ENCODE peak calls at places on chromosomes 6 and 20, in four cellular contexts. T is upper lobe of left lung, E is ascending aorta, B is Peyer's patch. A is an unnamed sample.
A peak's percentile ranks its signal among the peaks of the same experiment; 100 is the strongest.

GRCh38 chr6:12051861-12052368 is 39.8 kb downstream of the HIVEP1 start:
- DNase-seq in E (no peak), B (no peak), T (no peak), A (no peak)

GRCh38 chr6:122289721-122290501 is 109.5 kb upstream of the HSF2 start:
- DNase-seq in T (no peak), B (no peak), E (no peak), A (no peak)

GRCh38 chr20:4470375-4470774 is 251.3 kb upstream of the PRND start:
- DNase-seq in E (no peak), T (no peak), B (no peak), A (no peak)

GRCh38 chr6:97422171-97422570 is 139.2 kb upstream of the MMS22L start:
- DNase-seq in T (no peak), E (no peak), B (no peak), A (no peak)

GRCh38 chr20:32029561-32029960 is 19.3 kb downstream of the CCM2L start:
- DNase-seq in T (no peak), B (no peak), E (no peak), A (no peak)

GRCh38 chr20:44745560-44746366 is at the start of gene KCNK15:
- DNase-seq in B (no peak), E (no peak), T (peak; percentile 32), A (no peak)

GRCh38 chr6:150238294-150238693 is 95.5 kb downstream of the PPP1R14C start:
- DNase-seq in E (no peak), T (peak; percentile 75), B (peak; percentile 60), A (no peak)

GRCh38 chr6:149856256-149856994 is 7.7 kb downstream of the LRP11 start:
- DNase-seq in B (no peak), E (no peak), T (no peak), A (no peak)

GRCh38 chr20:31923388-31924271 is 28.2 kb downstream of the PDRG1 start:
- DNase-seq in E (no peak), B (no peak), T (no peak), A (no peak)

GRCh38 chr6:90397929-90398674 is 101.5 kb upstream of the BACH2 start:
- DNase-seq in B (no peak), E (no peak), T (no peak), A (no peak)

GRCh38 chr6:30556714-30556963 is 350 bp upstream of the GNL1 start:
- DNase-seq in T (peak; percentile 94), B (no peak), E (no peak), A (peak; percentile 84)

GRCh38 chr6:43522547-43523263 is 5.8 kb downstream of the POLR1C start:
- DNase-seq in T (no peak), E (no peak), B (no peak), A (no peak)

GRCh38 chr6:63923139-63923739 is 287.6 kb downstream of the PHF3 start:
- DNase-seq in T (no peak), E (no peak), B (no peak), A (no peak)

GRCh38 chr6:37673436-37673835 is 24.2 kb downstream of the MDGA1 start:
- DNase-seq in T (no peak), B (no peak), E (no peak), A (no peak)

GRCh38 chr6:17015551-17016381 is 86.1 kb upstream of the STMND1 start:
- DNase-seq in T (peak; percentile 50), E (no peak), B (peak; percentile 51), A (no peak)

GRCh38 chr6:166007349-166008263 is 160.0 kb downstream of the TBXT start:
- DNase-seq in E (no peak), B (no peak), T (no peak), A (no peak)

GRCh38 chr6:104597541-104598050 is 262.1 kb downstream of the HACE1 start:
- DNase-seq in E (no peak), T (no peak), B (no peak), A (no peak)

GRCh38 chr6:130018292-130018829 is at the start of gene L3MBTL3:
- DNase-seq in T (peak; percentile 90), E (peak; percentile 58), B (peak; percentile 79), A (peak; percentile 75)

GRCh38 chr6:36577298-36577697 is 16.9 kb upstream of the SRSF3 start:
- DNase-seq in B (no peak), T (no peak), E (no peak), A (no peak)

GRCh38 chr20:23078351-23078993 is 7.7 kb downstream of the CD93 start:
- DNase-seq in E (no peak), B (no peak), T (no peak), A (no peak)

GRCh38 chr6:139336488-139336887 is 38.0 kb downstream of the CITED2 start:
- DNase-seq in B (no peak), T (no peak), E (no peak), A (peak; percentile 33)

GRCh38 chr6:89290401-89291155 is 24.5 kb downstream of the GABRR2 start:
- DNase-seq in B (no peak), T (no peak), E (no peak), A (no peak)

GRCh38 chr20:50309764-50310672 is 119.4 kb downstream of the CEBPB start:
- DNase-seq in B (peak; percentile 45), E (no peak), T (no peak), A (no peak)

GRCh38 chr6:158631678-158632537 is 12.6 kb downstream of the DYNLT1 start:
- DNase-seq in B (peak; percentile 84), E (peak; percentile 51), T (peak; percentile 79), A (no peak)

GRCh38 chr6:89297695-89298351 is 17.3 kb downstream of the GABRR2 start:
- DNase-seq in T (no peak), E (peak; percentile 38), B (no peak), A (peak; percentile 49)

GRCh38 chr6:10194816-10195639 is 219.8 kb downstream of the TFAP2A start:
- DNase-seq in B (no peak), E (no peak), T (no peak), A (no peak)

GRCh38 chr6:116059713-116060571 is 749 bp downstream of the FRK start:
- DNase-seq in E (no peak), B (peak; percentile 64), T (peak; percentile 63), A (no peak)

GRCh38 chr6:116057766-116058165 is 2.9 kb downstream of the FRK start:
- DNase-seq in E (no peak), T (no peak), B (no peak), A (no peak)

GRCh38 chr6:116064626-116065025 is 3.9 kb upstream of the FRK start:
- DNase-seq in B (no peak), T (no peak), E (no peak), A (no peak)

GRCh38 chr6:116062496-116062895 is 1.8 kb upstream of the FRK start:
- DNase-seq in B (no peak), T (no peak), E (no peak), A (no peak)

GRCh38 chr6:116060572-116061283 is at the start of gene FRK:
- DNase-seq in B (no peak), T (peak; percentile 59), E (no peak), A (no peak)
- TF ChIP-seq CTCF in B (no peak), T (peak; percentile 14), E (no peak), A (no peak)

GRCh38 chr20:1588166-1588868 is 30.8 kb upstream of the SIRPD start:
- DNase-seq in T (no peak), E (no peak), B (no peak), A (no peak)

DNA sequence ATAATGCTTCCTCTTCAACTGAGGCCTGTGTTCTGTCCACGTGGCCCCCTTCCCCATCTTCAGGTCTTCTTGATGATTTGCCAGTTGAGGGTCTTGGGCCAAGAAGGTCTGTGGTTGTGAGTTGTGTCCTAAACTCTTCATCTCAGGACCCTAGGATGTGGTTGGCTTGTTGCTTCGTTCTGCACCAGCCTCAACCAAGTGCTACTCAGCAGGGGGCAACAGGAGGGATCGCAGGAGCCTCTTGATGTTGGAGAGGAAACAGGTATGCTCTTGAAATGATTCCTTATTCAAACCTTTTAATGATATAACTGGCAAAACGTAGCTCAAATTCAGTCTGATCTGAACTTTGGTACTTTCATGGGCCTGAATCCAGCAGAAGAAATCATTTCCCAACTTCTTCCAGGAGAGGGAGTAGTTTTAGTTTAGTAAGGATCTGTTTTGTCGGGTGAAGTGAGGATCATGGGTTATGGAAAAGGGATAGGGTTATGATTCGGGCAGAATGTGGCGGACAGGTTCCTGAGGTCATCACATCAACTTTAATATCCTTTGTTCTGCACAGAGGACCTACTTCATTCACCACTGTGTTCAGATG is 30.8 kb downstream of the SIRPB1 start:
- DNase-seq in T (no peak), B (no peak), E (no peak), A (no peak)
- TF ChIP-seq CTCF in T (no peak), B (no peak), E (no peak), A (no peak)

DNA sequence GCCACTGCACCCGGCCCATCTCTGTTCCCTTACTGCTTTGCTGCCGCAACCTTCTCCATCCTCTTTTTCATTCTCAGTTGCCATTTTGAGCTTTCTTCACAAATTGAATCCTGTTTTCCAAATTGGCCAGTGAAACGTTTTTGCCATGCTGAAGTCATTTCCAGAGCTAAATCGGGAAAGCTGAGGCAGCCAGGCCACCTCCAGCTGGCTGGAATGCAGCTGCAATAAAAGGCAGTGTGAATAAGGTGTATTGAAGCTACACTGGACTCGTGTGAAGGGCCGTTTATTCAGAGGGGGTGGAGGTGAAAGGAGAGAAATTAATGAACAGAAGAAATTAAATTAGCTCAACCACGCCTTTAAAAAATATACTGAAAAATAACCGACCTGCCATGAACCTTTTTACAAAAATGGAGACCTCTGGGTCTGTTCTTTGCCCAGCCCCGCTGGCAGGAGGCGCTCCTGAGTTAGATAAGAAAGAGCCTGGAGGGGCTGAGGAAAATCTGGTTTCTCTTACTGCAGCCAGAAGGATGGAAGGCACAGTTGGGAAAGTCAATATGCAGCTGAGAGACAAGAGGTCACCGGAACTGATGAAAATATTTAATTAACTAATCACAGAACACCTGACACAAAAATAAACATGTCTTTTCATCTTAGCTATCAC is 283.9 kb downstream of the FOXC1 start:
- DNase-seq in E (no peak), B (no peak), T (no peak), A (no peak)
- TF ChIP-seq CTCF in E (peak; percentile 17), B (no peak), T (no peak), A (no peak)

DNA sequence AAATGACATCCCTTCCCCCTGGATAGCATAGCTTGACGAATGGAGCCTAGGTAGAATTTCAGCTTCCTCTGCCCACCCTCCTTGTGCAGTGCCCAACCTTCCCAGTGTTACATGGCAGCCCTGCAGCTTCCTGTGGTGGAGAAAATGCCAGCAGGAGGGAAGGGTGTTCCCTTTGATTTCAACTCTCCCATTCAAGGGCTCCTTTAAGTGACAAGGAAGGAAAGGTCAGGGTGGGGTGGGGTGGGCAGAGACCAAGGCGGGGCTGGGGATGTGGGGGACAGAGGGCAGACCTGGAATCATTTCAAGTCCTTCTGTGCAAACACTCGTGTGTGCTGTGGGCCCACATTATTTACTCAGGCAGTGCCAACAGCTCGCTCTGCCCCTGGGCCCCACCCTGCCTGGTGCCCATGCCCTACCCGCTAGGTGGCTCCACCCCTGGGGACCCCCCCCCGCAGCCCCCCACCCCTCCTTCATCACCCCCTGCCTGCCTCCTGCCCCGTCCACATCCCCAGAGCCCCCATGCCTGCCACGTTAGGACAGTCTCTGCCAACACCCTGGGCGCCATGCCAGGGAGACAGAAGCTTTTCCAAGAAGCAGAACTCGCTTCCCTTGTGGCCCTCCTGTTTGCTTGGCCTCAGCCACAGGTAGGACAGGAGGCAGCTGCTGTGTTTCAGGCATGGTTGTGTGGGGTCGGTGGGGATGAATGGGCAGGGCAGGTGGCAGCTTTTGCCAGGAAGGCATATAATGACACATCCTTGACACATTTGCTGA is 9.4 kb downstream of the SPDEF start:
- DNase-seq in E (no peak), T (peak; percentile 75), B (peak; percentile 80), A (no peak)
- TF ChIP-seq CTCF in E (no peak), T (no peak), B (no peak), A (no peak)